ENCODE peak calls at places on chromosomes 7 and 10, in eight cellular contexts. A, G, S, K, N, X, O and P are unnamed samples.

GRCh38 chr7:11130012-11130411 is 156.3 kb downstream of the PHF14 start:
- DNase-seq in A (no peak), G (peak), S (no peak), K (no peak), N (no peak), X (no peak), O (no peak), P (no peak)

GRCh38 chr10:5400843-5401242 is 3.8 kb downstream of the TUBAL3 start:
- DNase-seq in A (no peak), G (no peak), S (no peak), K (no peak), N (no peak), X (no peak), O (no peak), P (no peak)

GRCh38 chr7:132760241-132760616 is 184.0 kb upstream of the PLXNA4 start:
- DNase-seq in A (no peak), G (no peak), S (no peak), K (no peak), N (no peak), X (no peak), O (no peak), P (no peak)

GRCh38 chr7:40922316-40922670 is 780.6 kb downstream of the INHBA start:
- DNase-seq in A (no peak), G (peak), S (peak), K (no peak), N (no peak), X (peak), O (no peak), P (no peak)

GRCh38 chr10:49107111-49107889 is 8.0 kb downstream of the VSTM4 start:
- DNase-seq in A (no peak), G (no peak), S (no peak), K (no peak), N (no peak), X (no peak), O (no peak), P (no peak)

GRCh38 chr10:47361293-47361692 is 13.1 kb downstream of the RBP3 start:
- DNase-seq in A (peak), G (peak), S (no peak), K (no peak), N (no peak), X (peak), O (peak), P (no peak)

GRCh38 chr10:79348640-79348988 is 1.3 kb downstream of the PPIF start:
- DNase-seq in A (no peak), G (no peak), S (no peak), K (no peak), N (no peak), X (no peak), O (no peak), P (no peak)

GRCh38 chr7:24965831-24966708 is 13.9 kb downstream of the OSBPL3 start:
- DNase-seq in A (peak), G (no peak), S (no peak), K (no peak), N (peak), X (peak), O (no peak), P (no peak)

GRCh38 chr10:89414879-89415821 is 782 bp downstream of the IFIT5 start:
- DNase-seq in A (peak), G (peak), S (no peak), K (peak), N (peak), X (peak), O (peak), P (peak)

GRCh38 chr7:26151953-26152781 is at the start of gene NFE2L3:
- DNase-seq in A (peak), G (peak), S (no peak), K (peak), N (peak), X (peak), O (peak), P (peak)

GRCh38 chr10:86345296-86346168 is 21.1 kb downstream of the GRID1 start:
- DNase-seq in A (no peak), G (peak), S (no peak), K (no peak), N (no peak), X (peak), O (no peak), P (peak)

GRCh38 chr10:69474688-69475432 is 23.6 kb downstream of the TSPAN15 start:
- DNase-seq in A (no peak), G (peak), S (peak), K (no peak), N (no peak), X (peak), O (no peak), P (no peak)

GRCh38 chr7:54961391-54961790 is 57.4 kb upstream of the EGFR start:
- DNase-seq in A (no peak), G (no peak), S (no peak), K (no peak), N (no peak), X (peak), O (no peak), P (no peak)

GRCh38 chr7:77306231-77307067 is 106.8 kb upstream of the FGL2 start:
- DNase-seq in A (no peak), G (no peak), S (no peak), K (no peak), N (no peak), X (no peak), O (no peak), P (no peak)

GRCh38 chr10:25701651-25702050 is 232.4 kb upstream of the MYO3A start:
- DNase-seq in A (no peak), G (no peak), S (no peak), K (no peak), N (no peak), X (no peak), O (peak), P (no peak)

GRCh38 chr7:2710256-2710655 is 22.3 kb downstream of the AMZ1 start:
- DNase-seq in A (peak), G (no peak), S (no peak), K (peak), N (no peak), X (no peak), O (no peak), P (no peak)

GRCh38 chr10:78514459-78514858 is 480.8 kb downstream of the RPS24 start:
- DNase-seq in A (no peak), G (no peak), S (no peak), K (no peak), N (no peak), X (no peak), O (no peak), P (no peak)

GRCh38 chr7:155746188-155746587 is 66.1 kb downstream of the SHH start:
- DNase-seq in A (peak), G (no peak), S (no peak), K (no peak), N (no peak), X (no peak), O (no peak), P (no peak)

GRCh38 chr7:151311294-151311864 is 30.2 kb upstream of the NUB1 start:
- DNase-seq in A (peak), G (no peak), S (no peak), K (no peak), N (no peak), X (no peak), O (no peak), P (no peak)
- TF ChIP-seq CTCF in A (peak), G (peak), S (peak), K (no peak), N (no peak), X (peak), O (peak), P (no peak)

DNA sequence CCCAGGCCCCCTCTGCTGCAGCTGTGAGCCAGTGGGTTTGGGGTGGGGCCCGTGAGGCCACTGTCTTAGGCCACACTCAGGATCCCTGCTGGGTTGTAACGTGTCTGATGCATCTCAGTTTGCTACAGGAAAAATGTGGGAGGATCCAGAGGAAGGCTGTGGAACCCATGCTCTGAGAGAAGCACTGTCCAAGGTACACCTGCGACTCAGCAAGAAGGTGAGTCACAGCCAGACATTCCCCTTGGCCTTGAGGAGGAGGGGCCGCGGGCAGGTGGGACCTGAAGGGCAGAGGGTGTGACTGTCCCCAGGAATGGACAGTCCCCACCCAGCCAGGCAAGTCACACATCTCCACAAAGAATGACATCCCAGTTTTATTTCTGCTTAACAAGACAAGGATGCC is 27.8 kb upstream of the C10orf120 start:
- DNase-seq in A (no peak), G (no peak), S (no peak), K (no peak), N (no peak), X (no peak), O (no peak), P (no peak)
- TF ChIP-seq CTCF in A (no peak), G (no peak), S (no peak), K (no peak), N (no peak), X (no peak), O (no peak), P (no peak)

GRCh38 chr10:97463363-97464132 is 17.6 kb downstream of the ZDHHC16 start:
- DNase-seq in A (peak), G (peak), S (peak), K (no peak), N (no peak), X (peak), O (peak), P (peak)
- TF ChIP-seq CTCF in A (peak), G (peak), S (peak), K (peak), N (peak), X (peak), O (peak), P (peak)

GRCh38 chr7:16926283-16926682 is 44.5 kb upstream of the AGR3 start:
- DNase-seq in A (peak), G (peak), S (peak), K (no peak), N (no peak), X (no peak), O (no peak), P (peak)
- TF ChIP-seq CTCF in A (peak), G (peak), S (peak), K (no peak), N (no peak), X (peak), O (peak), P (peak)

GRCh38 chr7:39153647-39154046 is 175.9 kb downstream of the POU6F2 start:
- DNase-seq in A (no peak), G (no peak), S (no peak), K (no peak), N (no peak), X (no peak), O (no peak), P (no peak)
- TF ChIP-seq CTCF in A (no peak), G (no peak), S (peak), K (no peak), N (no peak), X (no peak), O (no peak), P (no peak)

DNA sequence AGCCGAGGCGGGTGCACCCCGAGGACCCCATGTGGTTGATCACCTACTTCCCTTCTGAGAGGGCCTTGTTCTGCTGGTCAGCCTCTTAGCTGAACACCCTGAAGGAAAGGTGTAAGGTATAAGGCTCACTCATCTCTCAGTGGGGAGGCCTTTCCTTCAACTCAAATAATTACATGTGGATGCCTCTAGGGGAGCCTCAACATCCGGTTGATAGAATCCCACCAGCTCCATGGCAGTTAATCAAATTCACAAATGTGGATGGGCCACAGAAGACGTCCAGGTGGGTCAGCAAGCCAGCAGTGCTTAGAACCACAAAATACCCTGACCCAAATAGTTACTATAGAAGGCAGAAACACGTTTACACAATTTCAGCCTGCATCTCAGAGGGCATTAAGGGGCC is 37.7 kb upstream of the ZNF32 start:
- DNase-seq in A (no peak), G (no peak), S (no peak), K (no peak), N (no peak), X (no peak), O (no peak), P (no peak)
- TF ChIP-seq CTCF in A (no peak), G (peak), S (no peak), K (no peak), N (no peak), X (no peak), O (no peak), P (no peak)

GRCh38 chr7:99730262-99730810 is 4.7 kb downstream of the CYP3A7 start:
- DNase-seq in A (no peak), G (no peak), S (no peak), K (no peak), N (no peak), X (no peak), O (no peak), P (no peak)
- TF ChIP-seq CTCF in A (no peak), G (no peak), S (no peak), K (no peak), N (no peak), X (no peak), O (no peak), P (no peak)

GRCh38 chr10:132101529-132101928 is 35.8 kb downstream of the JAKMIP3 start:
- DNase-seq in A (no peak), G (no peak), S (no peak), K (no peak), N (no peak), X (no peak), O (no peak), P (no peak)
- TF ChIP-seq CTCF in A (no peak), G (peak), S (no peak), K (no peak), N (no peak), X (no peak), O (no peak), P (no peak)

GRCh38 chr10:1380075-1380793 is 324.0 kb downstream of the WDR37 start:
- DNase-seq in A (no peak), G (no peak), S (no peak), K (no peak), N (no peak), X (no peak), O (no peak), P (no peak)

GRCh38 chr10:1381339-1381738 is 325.2 kb downstream of the WDR37 start:
- DNase-seq in A (no peak), G (no peak), S (no peak), K (no peak), N (no peak), X (no peak), O (no peak), P (no peak)

GRCh38 chr10:1378473-1378872 is 322.3 kb downstream of the WDR37 start:
- DNase-seq in A (no peak), G (no peak), S (no peak), K (no peak), N (no peak), X (no peak), O (no peak), P (no peak)

GRCh38 chr10:1377756-1378397 is 321.7 kb downstream of the WDR37 start:
- DNase-seq in A (no peak), G (no peak), S (no peak), K (no peak), N (no peak), X (no peak), O (no peak), P (no peak)

DNA sequence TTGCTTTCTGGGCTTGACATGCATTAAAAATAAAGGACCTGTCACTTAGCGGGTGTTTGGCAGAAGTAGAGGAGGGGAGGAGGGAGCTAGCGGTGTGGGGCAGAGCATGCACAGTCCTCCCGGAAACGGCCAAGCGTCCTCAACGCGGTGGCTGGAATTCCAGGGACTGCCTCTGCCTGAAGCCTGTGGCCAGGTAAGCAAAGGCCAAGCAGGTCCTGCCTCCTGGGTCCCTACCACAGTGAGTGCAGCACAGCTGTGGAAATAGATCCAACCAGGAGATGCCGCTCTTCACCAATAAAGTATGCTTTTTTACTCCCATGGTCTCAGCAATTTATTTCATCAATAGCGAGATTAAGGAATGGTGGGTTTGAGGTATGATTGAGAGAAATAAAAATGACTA is 323.4 kb downstream of the WDR37 start:
- DNase-seq in A (no peak), G (no peak), S (no peak), K (no peak), N (no peak), X (no peak), O (no peak), P (no peak)
- TF ChIP-seq CTCF in A (no peak), G (no peak), S (no peak), K (no peak), N (no peak), X (no peak), O (peak), P (no peak)